ENCODE peak calls at places on chromosomes 3 and 15, in ten cellular contexts. R is SK-N-SH, C is Panc1, T is K562, F is H1, G is sigmoid colon, B is transverse colon, W is HCT116, I is esophagus muscularis mucosa, M is GM12892. A is an unnamed sample.

GRCh38 chr15:80684697-80685096 is 10.4 kb upstream of the ABHD17C start:
- DNase-seq in M (no peak), C (no peak), I (no peak), W (no peak), F (no peak), B (no peak), G (no peak), R (no peak), T (no peak), A (no peak)

GRCh38 chr15:37088436-37088835 is 11.9 kb downstream of the MEIS2 start:
- DNase-seq in F (no peak), W (no peak), G (no peak), R (no peak), M (no peak), T (no peak), C (no peak), B (no peak), I (no peak), A (no peak)

GRCh38 chr3:178451799-178452198 is 84.4 kb upstream of the KCNMB2 start:
- DNase-seq in M (no peak), B (no peak), C (no peak), G (no peak), F (no peak), W (no peak), T (no peak), R (no peak), I (no peak), A (no peak)

GRCh38 chr3:134449277-134449676 is 36.5 kb downstream of the ANAPC13 start:
- DNase-seq in I (peak; percentile 79), M (no peak), C (no peak), W (no peak), F (no peak), B (peak; percentile 39), G (no peak), T (peak; percentile 12), R (peak; percentile 29), A (no peak)

GRCh38 chr15:35439291-35439690 is 106.7 kb downstream of the DPH6 start:
- DNase-seq in C (no peak), M (no peak), B (no peak), T (no peak), I (no peak), F (no peak), W (no peak), R (no peak), G (no peak), A (no peak)

GRCh38 chr3:159586587-159587202 is 401.9 kb upstream of the IL12A start:
- DNase-seq in T (no peak), G (no peak), W (peak; percentile 29), R (peak; percentile 49), I (no peak), M (no peak), B (no peak), C (no peak), F (peak; percentile 41), A (no peak)

GRCh38 chr3:15052335-15053242 is 12.5 kb downstream of the MRPS25 start:
- DNase-seq in B (no peak), I (no peak), G (no peak), M (no peak), F (no peak), R (peak; percentile 41), C (no peak), W (no peak), T (peak; percentile 96), A (no peak)

GRCh38 chr15:67043939-67044771 is 21.2 kb upstream of the SMAD3 start:
- DNase-seq in W (no peak), I (no peak), B (no peak), F (no peak), C (no peak), G (no peak), T (no peak), M (no peak), R (no peak), A (no peak)

GRCh38 chr3:123733341-123733740 is 148.5 kb upstream of the HACD2 start:
- DNase-seq in T (no peak), C (no peak), M (no peak), B (no peak), F (no peak), W (no peak), G (no peak), R (no peak), I (no peak), A (no peak)

GRCh38 chr15:73628976-73629854 is 4.0 kb downstream of the NPTN start:
- DNase-seq in R (peak; percentile 35), C (no peak), F (no peak), G (no peak), T (no peak), I (no peak), B (no peak), W (no peak), M (no peak), A (no peak)

GRCh38 chr3:15646924-15647511 is 45.5 kb downstream of the BTD start:
- DNase-seq in B (no peak), R (no peak), W (peak; percentile 88), C (peak; percentile 75), T (no peak), G (peak; percentile 79), M (no peak), I (no peak), F (no peak), A (no peak)

GRCh38 chr3:27125821-27126501 is 243.2 kb downstream of the NEK10 start:
- DNase-seq in B (no peak), C (no peak), T (no peak), G (no peak), W (no peak), I (no peak), R (no peak), M (no peak), F (no peak), A (no peak)

GRCh38 chr3:54989023-54989380 is 61.1 kb upstream of the LRTM1 start:
- DNase-seq in C (no peak), M (no peak), G (no peak), W (no peak), T (no peak), F (no peak), B (no peak), I (no peak), R (no peak), A (no peak)

GRCh38 chr3:117756580-117756979 is 1047.0 kb downstream of the TUSC7 start:
- DNase-seq in C (no peak), F (no peak), R (peak; percentile 13), G (no peak), W (no peak), I (no peak), M (no peak), T (no peak), B (no peak), A (no peak)

GRCh38 chr3:77601853-77602440 is 562.0 kb downstream of the ROBO2 start:
- DNase-seq in F (no peak), M (no peak), R (no peak), B (no peak), C (no peak), T (no peak), I (no peak), G (no peak), W (no peak), A (no peak)

GRCh38 chr15:101359365-101359947 is 64.4 kb upstream of the SNRPA1 start:
- DNase-seq in B (no peak), C (peak; percentile 30), R (no peak), F (no peak), G (no peak), T (no peak), W (no peak), I (no peak), M (no peak), A (no peak)
- TF ChIP-seq POLR2AphosphoS5 in B (no peak), C (no peak), R (no peak), F (no peak), G (no peak), T (no peak), W (no peak), I (no peak), M (no peak), A (no peak)

GRCh38 chr15:31216210-31216911 is 110.3 kb upstream of the KLF13 start:
- DNase-seq in B (peak; percentile 96), M (peak; percentile 78), W (no peak), I (peak; percentile 98), F (peak; percentile 43), G (peak; percentile 95), C (no peak), T (peak; percentile 24), R (peak; percentile 88), A (no peak)
- TF ChIP-seq POLR2AphosphoS5 in B (peak; percentile 51), M (peak; percentile 56), W (peak; percentile 57), I (peak; percentile 67), F (no peak), G (peak; percentile 53), C (peak; percentile 51), T (no peak), R (no peak), A (peak; percentile 22)

DNA sequence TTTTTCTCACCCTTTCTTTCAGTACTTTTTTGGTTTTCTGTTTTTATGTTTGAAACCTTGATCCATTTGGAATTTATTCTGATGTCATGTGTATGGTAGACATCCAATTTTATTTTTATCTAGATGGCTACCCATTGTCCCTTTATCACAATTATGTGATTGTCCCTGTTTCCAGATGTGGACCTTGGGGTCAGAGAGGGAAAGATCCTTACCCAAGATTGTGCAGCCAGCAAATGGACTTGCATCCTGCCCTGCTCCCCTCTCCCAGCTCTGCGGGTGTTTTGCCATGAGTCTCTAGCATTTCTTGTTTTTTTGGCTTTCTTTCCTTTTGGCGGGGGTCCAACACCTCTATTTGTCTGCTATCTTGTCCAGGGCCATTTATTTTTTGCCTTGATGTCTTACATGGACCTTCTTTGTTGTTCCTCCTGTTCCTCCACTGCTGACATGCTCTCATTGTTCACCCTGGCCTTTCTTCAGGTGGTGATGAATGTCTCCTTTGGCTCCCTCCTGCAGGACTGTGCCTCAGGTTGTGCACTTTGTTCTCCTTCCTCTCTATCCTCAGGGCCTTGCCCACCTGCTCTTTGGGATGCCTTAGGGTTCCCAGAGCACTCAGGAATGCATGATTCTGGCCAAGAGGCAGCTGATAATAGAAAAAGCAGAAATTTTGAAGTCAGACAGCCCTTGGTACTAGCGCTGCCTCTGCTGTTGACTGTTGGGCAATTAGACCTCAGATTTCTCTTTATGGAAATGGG is 84.2 kb downstream of the EEFSEC start:
- DNase-seq in M (no peak), F (no peak), I (no peak), G (no peak), C (no peak), W (no peak), T (no peak), R (peak; percentile 81), B (no peak), A (peak; percentile 25)
- TF ChIP-seq POLR2AphosphoS5 in M (no peak), F (no peak), I (no peak), G (no peak), C (no peak), W (no peak), T (no peak), R (peak; percentile 41), B (no peak), A (no peak)

DNA sequence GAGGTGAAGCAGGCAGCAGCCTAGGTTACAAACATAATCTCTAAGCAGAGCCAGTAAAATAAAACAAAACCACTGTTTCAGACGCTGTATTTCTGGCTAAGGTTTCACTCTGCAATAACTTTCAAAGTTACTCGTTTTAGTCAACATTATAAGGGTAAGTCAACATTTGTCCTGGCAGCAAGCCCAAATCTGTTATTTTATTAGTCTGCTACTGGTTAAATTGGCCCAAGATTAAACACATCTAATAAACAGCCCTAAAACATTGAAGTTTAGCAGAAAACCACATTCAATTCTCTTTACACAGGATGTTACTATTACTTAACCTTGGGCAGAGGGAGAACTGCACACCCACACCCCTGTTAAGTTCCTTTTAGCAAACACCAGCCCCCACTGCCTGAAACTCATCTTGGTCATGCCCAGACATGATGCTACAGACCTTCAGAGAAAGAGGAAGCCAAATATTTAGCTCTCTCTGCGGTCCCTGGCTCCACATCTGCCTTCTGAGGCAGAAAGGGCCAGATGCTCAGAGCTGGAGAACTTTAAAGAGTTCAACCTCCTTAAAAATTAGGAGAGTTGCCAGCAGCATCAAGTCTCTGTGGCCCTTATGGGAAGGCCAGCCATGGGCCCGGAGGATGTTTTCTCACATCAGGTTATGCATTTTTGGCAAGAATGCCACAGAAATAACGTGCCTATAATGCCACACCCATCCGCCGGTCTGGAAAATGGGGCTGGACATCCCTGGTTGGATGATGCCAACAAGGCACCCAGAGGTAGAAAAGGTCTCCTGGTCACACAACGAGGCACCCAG is 17.9 kb downstream of the ARHGEF3 start:
- DNase-seq in F (no peak), R (no peak), M (peak; percentile 53), B (peak; percentile 60), G (peak; percentile 77), T (no peak), I (no peak), C (no peak), W (no peak), A (no peak)
- TF ChIP-seq POLR2AphosphoS5 in F (no peak), R (no peak), M (peak; percentile 16), B (no peak), G (no peak), T (no peak), I (no peak), C (no peak), W (no peak), A (no peak)

A was measured in vagina.